ENCODE peak calls at places on chromosomes 12 and 14, in eight cellular contexts. H is left lung, F is heart left ventricle, M is neural progenitor cell, D is fibroblast of lung, E is body of pancreas, Q is pancreas, K is stomach. A is an unnamed sample.

GRCh38 chr12:8860165-8860961 is 37.9 kb downstream of the A2ML1 start:
- DNase-seq in H (peak; percentile 36), F (peak; percentile 29), M (peak; percentile 72), D (peak; percentile 41), E (peak; percentile 38), Q (no peak), K (peak; percentile 34), A (peak; percentile 11)

GRCh38 chr14:104984056-104984894 is 1.3 kb upstream of the CLBA1 start:
- DNase-seq in H (no peak), F (no peak), M (no peak), D (no peak), E (no peak), Q (no peak), K (no peak), A (no peak)

GRCh38 chr14:33039321-33039720 is 100.6 kb downstream of the NPAS3 start:
- DNase-seq in H (no peak), F (no peak), M (no peak), D (peak; percentile 57), E (no peak), Q (no peak), K (no peak), A (no peak)

GRCh38 chr12:52307836-52308806 is 13.1 kb downstream of the KRT83 start:
- DNase-seq in H (peak; percentile 56), F (peak; percentile 42), M (peak; percentile 88), D (peak; percentile 58), E (peak; percentile 74), Q (peak; percentile 48), K (peak; percentile 67), A (no peak)

GRCh38 chr12:132186857-132187620 is 42.8 kb downstream of the NOC4L start:
- DNase-seq in H (no peak), F (no peak), M (no peak), D (no peak), E (no peak), Q (no peak), K (no peak), A (no peak)

GRCh38 chr12:82687020-82687951 is 580 bp downstream of the TMTC2 start:
- DNase-seq in H (peak; percentile 63), F (peak; percentile 43), M (peak; percentile 72), D (peak; percentile 36), E (peak; percentile 74), Q (peak; percentile 71), K (peak; percentile 83), A (peak; percentile 40)

GRCh38 chr14:103418508-103418818 is 33.2 kb downstream of the MARK3 start:
- DNase-seq in H (no peak), F (no peak), M (no peak), D (peak; percentile 76), E (no peak), Q (no peak), K (no peak), A (no peak)

GRCh38 chr12:83181074-83181473 is 494.4 kb downstream of the TMTC2 start:
- DNase-seq in H (no peak), F (no peak), M (no peak), D (no peak), E (no peak), Q (no peak), K (no peak), A (no peak)

GRCh38 chr14:104113631-104114420 is 24.6 kb upstream of the KIF26A start:
- DNase-seq in H (no peak), F (no peak), M (no peak), D (no peak), E (peak; percentile 13), Q (no peak), K (peak; percentile 26), A (no peak)

GRCh38 chr14:92698393-92698792 is 50.0 kb downstream of the LGMN start:
- DNase-seq in H (no peak), F (no peak), M (no peak), D (no peak), E (no peak), Q (no peak), K (no peak), A (no peak)

GRCh38 chr14:69043598-69044267 is 64.6 kb upstream of the ACTN1 start:
- DNase-seq in H (no peak), F (peak; percentile 32), M (no peak), D (peak; percentile 90), E (no peak), Q (no peak), K (no peak), A (peak; percentile 49)

GRCh38 chr14:69044296-69044695 is 65.2 kb upstream of the ACTN1 start:
- DNase-seq in H (no peak), F (no peak), M (no peak), D (no peak), E (no peak), Q (no peak), K (no peak), A (no peak)

GRCh38 chr14:69043007-69043444 is 63.9 kb upstream of the ACTN1 start:
- DNase-seq in H (peak; percentile 78), F (peak; percentile 56), M (no peak), D (no peak), E (peak; percentile 69), Q (peak; percentile 53), K (peak; percentile 51), A (no peak)

GRCh38 chr14:69041783-69042182 is 62.7 kb upstream of the ACTN1 start:
- DNase-seq in H (no peak), F (no peak), M (no peak), D (no peak), E (no peak), Q (no peak), K (no peak), A (no peak)

DNA sequence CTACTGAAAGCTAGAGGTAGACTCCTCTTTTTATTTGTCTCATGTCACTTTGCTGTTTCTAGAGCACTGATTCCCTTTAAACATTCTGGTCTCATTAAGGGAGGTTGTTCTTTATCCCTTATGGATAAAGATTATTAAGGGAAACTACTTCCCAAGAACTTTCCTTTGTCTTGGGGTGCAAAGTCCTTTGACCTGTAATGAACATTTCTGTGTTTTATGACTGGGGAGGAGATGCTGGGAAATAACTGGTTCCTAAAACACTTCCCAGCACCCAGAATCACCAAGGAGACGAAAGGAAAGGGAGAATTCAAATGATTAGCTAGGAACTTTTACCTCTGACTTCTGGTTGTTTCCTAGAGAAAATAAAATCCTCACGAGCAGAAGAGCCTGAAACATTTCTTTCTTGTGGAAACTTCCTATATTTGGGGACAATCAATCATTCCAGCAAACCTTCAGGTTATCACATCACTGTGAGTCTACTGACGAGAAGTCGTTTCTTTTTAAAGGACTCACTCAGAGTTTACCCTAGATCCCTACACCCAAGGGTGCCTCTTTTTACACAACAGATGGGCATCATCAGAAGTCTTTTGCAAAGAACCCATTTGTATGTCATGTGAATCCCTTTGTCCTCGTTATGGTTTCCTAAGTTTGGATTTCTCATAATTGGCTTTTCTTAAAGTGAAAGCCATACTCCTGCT is 63.4 kb upstream of the ACTN1 start:
- DNase-seq in H (no peak), F (no peak), M (no peak), D (no peak), E (no peak), Q (no peak), K (no peak), A (no peak)
- H3K4me3 ChIP-seq in H (no peak overlapping the region), F (no peak overlapping the region), M (no peak overlapping the region), D (no peak overlapping the region), E (no peak overlapping the region), Q (no peak overlapping the region), K (no peak overlapping the region), A (no peak overlapping the region)

DNA sequence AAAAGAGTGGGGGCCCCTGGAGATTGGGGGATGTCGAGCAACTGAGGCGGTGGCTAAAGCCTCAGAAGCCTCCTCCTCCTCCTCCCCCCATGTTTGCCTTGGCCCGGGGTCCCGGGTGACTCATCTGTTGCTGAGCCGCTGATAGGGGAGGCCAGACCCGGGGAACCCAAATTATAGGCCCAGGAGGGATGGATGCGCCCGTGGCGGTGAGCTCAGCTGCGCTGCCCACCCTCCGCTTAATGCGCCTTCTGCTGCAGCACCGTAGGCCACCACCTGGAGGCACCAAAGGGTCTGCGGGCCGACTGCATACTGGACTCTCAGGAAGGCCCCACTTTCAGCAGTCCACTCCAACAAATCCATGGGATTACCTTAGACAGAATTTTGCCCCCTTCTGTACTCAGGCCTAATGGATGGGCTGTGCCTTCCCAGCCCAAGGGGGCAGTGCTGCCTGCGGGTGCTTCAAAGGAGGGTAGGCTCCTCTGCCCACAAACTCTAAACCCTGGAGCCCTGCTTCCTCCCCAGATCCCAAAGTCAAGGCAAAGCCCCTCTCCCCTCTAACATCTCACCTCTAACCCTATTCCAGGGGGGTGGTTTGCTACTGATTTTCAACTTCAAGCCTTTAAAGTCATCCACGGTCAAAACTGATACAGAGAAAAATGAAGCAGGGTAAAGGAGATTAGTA is 2.6 kb upstream of the WNT10B start:
- DNase-seq in H (no peak), F (no peak), M (peak; percentile 79), D (peak; percentile 57), E (peak; percentile 47), Q (no peak), K (peak; percentile 60), A (no peak)
- H3K27me3 ChIP-seq in H (peaks cover 77% of the 10 kb centered on the region), F (peaks cover 94% of the 10 kb centered on the region), M (peaks cover 100% of the 10 kb centered on the region), D (peaks cover 70% of the 10 kb centered on the region), E (peaks cover 45% of the 10 kb centered on the region), Q (no peaks in the 10 kb centered on the region), K (peaks cover 88% of the 10 kb centered on the region), A (peaks cover 23% of the 10 kb centered on the region)

DNA sequence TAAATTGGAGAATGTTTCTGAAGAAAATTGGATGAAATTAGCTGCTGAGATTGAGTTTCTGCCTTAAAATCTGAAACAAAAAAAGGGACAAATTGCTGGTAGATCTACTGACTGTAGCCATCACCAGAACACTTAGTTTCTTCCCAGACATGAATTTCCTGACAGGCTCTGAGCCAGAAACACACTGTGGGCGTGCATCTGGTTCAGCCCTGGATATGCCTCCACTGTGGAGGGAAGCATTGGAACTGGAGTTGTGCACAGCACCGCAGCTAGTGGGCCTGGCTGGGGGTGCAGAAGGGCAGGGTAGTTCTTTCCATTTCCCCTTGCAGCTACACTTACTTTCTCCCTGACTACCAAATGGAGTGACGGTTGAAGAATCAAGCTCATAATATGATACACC is 31.2 kb downstream of the CREBL2 start:
- DNase-seq in H (no peak), F (no peak), M (no peak), D (no peak), E (no peak), Q (no peak), K (no peak), A (no peak)
- H3K9me3 ChIP-seq in H (peaks cover under 1% of the 10 kb centered on the region), F (no peaks in the 10 kb centered on the region), M (peaks cover 12% of the 10 kb centered on the region), D (no peaks in the 10 kb centered on the region), E (peaks cover 4% of the 10 kb centered on the region), Q (no peaks in the 10 kb centered on the region), K (peaks cover 12% of the 10 kb centered on the region), A (peaks cover 25% of the 10 kb centered on the region)

GRCh38 chr12:128458301-128458974 is 191.5 kb downstream of the TMEM132C start:
- DNase-seq in H (no peak), F (no peak), M (peak; percentile 25), D (no peak), E (no peak), Q (no peak), K (no peak), A (no peak)

GRCh38 chr12:128455849-128456248 is 188.9 kb downstream of the TMEM132C start:
- DNase-seq in H (no peak), F (no peak), M (no peak), D (no peak), E (no peak), Q (no peak), K (no peak), A (no peak)

GRCh38 chr12:128463881-128464280 is 196.9 kb downstream of the TMEM132C start:
- DNase-seq in H (no peak), F (no peak), M (no peak), D (no peak), E (no peak), Q (no peak), K (no peak), A (no peak)

DNA sequence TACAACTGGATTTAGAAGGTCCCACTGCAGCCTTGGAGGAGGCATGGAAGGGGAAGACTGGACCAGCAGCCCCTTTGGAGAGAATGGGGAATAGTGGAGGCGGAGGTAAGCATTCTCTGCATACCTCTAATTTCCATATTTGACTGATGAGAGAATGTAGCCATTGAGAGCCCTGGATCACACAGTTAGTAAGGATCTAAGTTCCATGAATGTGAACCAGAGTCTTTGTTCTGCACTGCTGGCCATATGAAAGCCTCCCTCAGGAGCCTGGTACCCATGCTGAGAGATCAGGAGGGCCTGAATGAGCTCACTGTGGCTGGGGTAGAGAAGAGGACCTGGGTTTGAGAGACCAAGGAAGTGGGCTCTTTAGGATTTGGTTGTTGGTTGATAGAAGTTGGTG is 192.1 kb downstream of the TMEM132C start:
- DNase-seq in H (no peak), F (no peak), M (no peak), D (no peak), E (no peak), Q (no peak), K (no peak), A (no peak)
- H3K4me3 ChIP-seq in H (no peak overlapping the region), F (no peak overlapping the region), M (no peak overlapping the region), D (no peak overlapping the region), E (no peak overlapping the region), Q (no peak overlapping the region), K (no peak overlapping the region), A (no peak overlapping the region)

A was measured in MG63.